ENCODE peak calls at places on chromosomes 13 and 19, in four cellular contexts. V, G, Z and O are unnamed samples.

GRCh38 chr19:4075373-4075772 is 8.7 kb upstream of the ZBTB7A start:
- DNase-seq in V (no peak), G (no peak), Z (no peak), O (no peak)

GRCh38 chr13:47680752-47681151 is 320.3 kb downstream of the SUCLA2 start:
- DNase-seq in V (no peak), G (no peak), Z (no peak), O (no peak)

GRCh38 chr19:51546650-51547396 is 15.4 kb upstream of the SIGLEC6 start:
- DNase-seq in V (no peak), G (peak; percentile 90), Z (no peak), O (peak; percentile 57)

GRCh38 chr13:26019241-26019640 is 32.6 kb downstream of the SHISA2 start:
- DNase-seq in V (no peak), G (no peak), Z (no peak), O (no peak)

GRCh38 chr19:3373971-3374368 is 7.6 kb downstream of the NFIC start:
- DNase-seq in V (no peak), G (no peak), Z (no peak), O (no peak)

GRCh38 chr13:27660511-27660910 is 38.8 kb downstream of the POLR1D start:
- DNase-seq in V (no peak), G (no peak), Z (no peak), O (no peak)

GRCh38 chr13:107421951-107422350 is 793.4 kb downstream of the LIG4 start:
- DNase-seq in V (no peak), G (no peak), Z (no peak), O (no peak)

GRCh38 chr13:26022538-26023292 is 29.1 kb downstream of the SHISA2 start:
- DNase-seq in V (peak; percentile 77), G (no peak), Z (no peak), O (peak; percentile 83)

GRCh38 chr19:6271721-6272410 is 7.9 kb downstream of the MLLT1 start:
- DNase-seq in V (no peak), G (no peak), Z (no peak), O (no peak)

GRCh38 chr19:41847351-41848105 is 2.7 kb downstream of the DMRTC2 start:
- DNase-seq in V (no peak), G (no peak), Z (no peak), O (no peak)

GRCh38 chr13:108326318-108326717 is 56.8 kb downstream of the TNFSF13B start:
- DNase-seq in V (no peak), G (no peak), Z (peak; percentile 55), O (no peak)

GRCh38 chr19:40612831-40613668 is 11.9 kb downstream of the LTBP4 start:
- DNase-seq in V (peak; percentile 56), G (no peak), Z (peak; percentile 78), O (no peak)

GRCh38 chr13:77359171-77359570 is 32.3 kb upstream of the MYCBP2 start:
- DNase-seq in V (no peak), G (no peak), Z (no peak), O (no peak)

GRCh38 chr19:6589711-6590457 is 1.1 kb downstream of the CD70 start:
- DNase-seq in V (no peak), G (no peak), Z (no peak), O (no peak)

GRCh38 chr13:71525004-71525403 is 342.0 kb downstream of the DACH1 start:
- DNase-seq in V (no peak), G (no peak), Z (no peak), O (no peak)

GRCh38 chr19:40389404-40390083 is 437 bp downstream of the HIPK4 start:
- DNase-seq in V (no peak), G (no peak), Z (no peak), O (no peak)

GRCh38 chr13:25200783-25201182 is 28.7 kb upstream of the AMER2 start:
- DNase-seq in V (no peak), G (no peak), Z (no peak), O (no peak)

GRCh38 chr19:29640231-29640630 is 25.0 kb upstream of the PLEKHF1 start:
- DNase-seq in V (no peak), G (no peak), Z (no peak), O (no peak)